ENCODE peak calls at places on chromosomes 4 and X, in ten cellular contexts. P is AG20443; V is tibial nerve; N is omental fat pad; M is left ventricle myocardium superior; K is astrocyte of the spinal cord; U is T-helper 2 cell; T is hippocampal formation; C is GM20000; A is naive thymus-derived CD4-positive, alpha-beta T cell. R is an unnamed sample.
A peak's percentile ranks its signal among the peaks of the same experiment; 100 is the strongest.

GRCh38 chr4:185421366-185422124 is 4.2 kb downstream of the UFSP2 start:
- DNase-seq in P (peak; percentile 11), V (no peak), N (no peak), M (no peak), K (peak; percentile 62), U (no peak), T (no peak), C (no peak), A (no peak), R (no peak)

GRCh38 chr4:1981251-1982055 is 27.3 kb downstream of the NELFA start:
- DNase-seq in P (peak; percentile 63), V (no peak), N (no peak), M (no peak), K (peak; percentile 37), U (no peak), T (no peak), C (no peak), A (no peak), R (no peak)

GRCh38 chr4:148649669-148650331 is 207.6 kb upstream of the NR3C2 start:
- DNase-seq in P (no peak), V (no peak), N (no peak), M (no peak), K (peak; percentile 2), U (peak; percentile 0), T (no peak), C (no peak), A (no peak), R (no peak)

GRCh38 chrX:143571521-143571920 is 54.2 kb upstream of the SPANXN3 start:
- DNase-seq in P (no peak), V (no peak), N (no peak), M (no peak), K (peak; percentile 13), U (no peak), T (no peak), C (no peak), A (no peak), R (no peak)

GRCh38 chr4:159549092-159549491 is 446.2 kb downstream of the RAPGEF2 start:
- DNase-seq in P (no peak), V (no peak), N (no peak), M (no peak), K (peak; percentile 49), U (no peak), T (no peak), C (no peak), A (no peak), R (no peak)

GRCh38 chr4:40121515-40121914 is 64.9 kb downstream of the N4BP2 start:
- DNase-seq in P (peak; percentile 58), V (peak; percentile 9), N (no peak), M (no peak), K (peak; percentile 79), U (peak; percentile 22), T (peak; percentile 22), C (no peak), A (no peak), R (no peak)

GRCh38 chr4:164780839-164781238 is 26.9 kb downstream of the SMIM31 start:
- DNase-seq in P (no peak), V (no peak), N (no peak), M (no peak), K (no peak), U (no peak), T (no peak), C (no peak), A (no peak), R (no peak)

GRCh38 chrX:67612231-67612630 is 68.4 kb downstream of the AR start:
- DNase-seq in P (no peak), V (no peak), N (no peak), M (no peak), K (peak; percentile 61), U (no peak), T (no peak), C (no peak), A (no peak), R (no peak)

GRCh38 chr4:13543648-13544555 is at the start of gene NKX3-2:
- DNase-seq in P (peak; percentile 60), V (no peak), N (no peak), M (peak; percentile 37), K (no peak), U (no peak), T (no peak), C (peak; percentile 41), A (no peak), R (no peak)

R was measured in vagina.